ENCODE peak calls at places on chromosomes 7 and 10, in eight cellular contexts. One of them, this sample, is unnamed.

GRCh38 chr10:44978570-44979280 is at the start of gene DEPP1:
- DNase-seq in fibroblast of the conjunctiva: peak; percentile 60
- DNase-seq in heart left ventricle: peak; percentile 92
- DNase-seq in astrocyte of the spinal cord: peak; percentile 92
- DNase-seq in amniotic stem cell: no peak
- DNase-seq in AG08396: peak; percentile 86
- DNase-seq in ACHN: peak; percentile 92
- DNase-seq in activated CD4-positive, alpha-beta T cell treated with anti-CD3 and anti-CD28 coated beads for 48 hours: peak; percentile 38
- DNase-seq in this sample: no peak

GRCh38 chr10:89414879-89415821 is 782 bp downstream of the IFIT5 start:
- DNase-seq in astrocyte of the spinal cord: peak; percentile 43
- DNase-seq in amniotic stem cell: no peak
- DNase-seq in fibroblast of the conjunctiva: no peak
- DNase-seq in AG08396: peak; percentile 64
- DNase-seq in heart left ventricle: peak; percentile 48
- DNase-seq in activated CD4-positive, alpha-beta T cell treated with anti-CD3 and anti-CD28 coated beads for 48 hours: peak; percentile 53
- DNase-seq in ACHN: peak; percentile 52
- DNase-seq in this sample: no peak

GRCh38 chr7:108463613-108464012 is 7.4 kb upstream of the NRCAM start:
- DNase-seq in AG08396: no peak
- DNase-seq in ACHN: no peak
- DNase-seq in heart left ventricle: no peak
- DNase-seq in astrocyte of the spinal cord: no peak
- DNase-seq in activated CD4-positive, alpha-beta T cell treated with anti-CD3 and anti-CD28 coated beads for 48 hours: peak; percentile 4
- DNase-seq in fibroblast of the conjunctiva: no peak
- DNase-seq in amniotic stem cell: no peak
- DNase-seq in this sample: no peak

GRCh38 chr7:5678295-5679046 is 103.0 kb downstream of the RNF216 start:
- DNase-seq in fibroblast of the conjunctiva: no peak
- DNase-seq in ACHN: no peak
- DNase-seq in activated CD4-positive, alpha-beta T cell treated with anti-CD3 and anti-CD28 coated beads for 48 hours: no peak
- DNase-seq in amniotic stem cell: no peak
- DNase-seq in astrocyte of the spinal cord: no peak
- DNase-seq in heart left ventricle: no peak
- DNase-seq in AG08396: no peak
- DNase-seq in this sample: no peak

GRCh38 chr10:3467052-3467906 is 294.7 kb upstream of the PITRM1 start:
- DNase-seq in heart left ventricle: peak; percentile 80
- DNase-seq in fibroblast of the conjunctiva: peak; percentile 93
- DNase-seq in amniotic stem cell: peak; percentile 82
- DNase-seq in activated CD4-positive, alpha-beta T cell treated with anti-CD3 and anti-CD28 coated beads for 48 hours: no peak
- DNase-seq in AG08396: peak; percentile 52
- DNase-seq in astrocyte of the spinal cord: peak; percentile 97
- DNase-seq in ACHN: peak; percentile 94
- DNase-seq in this sample: no peak

GRCh38 chr7:37031571-37032257 is 307.4 kb upstream of the AOAH start:
- DNase-seq in AG08396: peak; percentile 90
- DNase-seq in activated CD4-positive, alpha-beta T cell treated with anti-CD3 and anti-CD28 coated beads for 48 hours: peak; percentile 63
- DNase-seq in astrocyte of the spinal cord: peak; percentile 99
- DNase-seq in amniotic stem cell: peak; percentile 97
- DNase-seq in fibroblast of the conjunctiva: peak; percentile 98
- DNase-seq in ACHN: peak; percentile 100
- DNase-seq in heart left ventricle: peak; percentile 81
- DNase-seq in this sample: peak; percentile 46

GRCh38 chr7:142954680-142955268 is 7.4 kb downstream of the KEL start:
- DNase-seq in amniotic stem cell: no peak
- DNase-seq in AG08396: no peak
- DNase-seq in heart left ventricle: no peak
- DNase-seq in activated CD4-positive, alpha-beta T cell treated with anti-CD3 and anti-CD28 coated beads for 48 hours: no peak
- DNase-seq in ACHN: no peak
- DNase-seq in fibroblast of the conjunctiva: no peak
- DNase-seq in astrocyte of the spinal cord: no peak
- DNase-seq in this sample: no peak

GRCh38 chr10:106181491-106181890 is 983.0 kb downstream of the SORCS1 start:
- DNase-seq in heart left ventricle: no peak
- DNase-seq in amniotic stem cell: no peak
- DNase-seq in astrocyte of the spinal cord: peak; percentile 3
- DNase-seq in fibroblast of the conjunctiva: peak; percentile 31
- DNase-seq in activated CD4-positive, alpha-beta T cell treated with anti-CD3 and anti-CD28 coated beads for 48 hours: no peak
- DNase-seq in ACHN: no peak
- DNase-seq in AG08396: no peak
- DNase-seq in this sample: no peak

GRCh38 chr10:12906051-12906541 is 95.4 kb downstream of the CCDC3 start:
- DNase-seq in AG08396: no peak
- DNase-seq in activated CD4-positive, alpha-beta T cell treated with anti-CD3 and anti-CD28 coated beads for 48 hours: no peak
- DNase-seq in amniotic stem cell: no peak
- DNase-seq in fibroblast of the conjunctiva: no peak
- DNase-seq in heart left ventricle: no peak
- DNase-seq in ACHN: no peak
- DNase-seq in astrocyte of the spinal cord: no peak
- DNase-seq in this sample: no peak

GRCh38 chr10:110840225-110840922 is 31.4 kb upstream of the PDCD4 start:
- DNase-seq in heart left ventricle: no peak
- DNase-seq in AG08396: no peak
- DNase-seq in astrocyte of the spinal cord: peak; percentile 32
- DNase-seq in ACHN: no peak
- DNase-seq in amniotic stem cell: no peak
- DNase-seq in activated CD4-positive, alpha-beta T cell treated with anti-CD3 and anti-CD28 coated beads for 48 hours: no peak
- DNase-seq in fibroblast of the conjunctiva: no peak
- DNase-seq in this sample: no peak

GRCh38 chr7:135111379-135111778 is 36.5 kb upstream of the TMEM140 start:
- DNase-seq in activated CD4-positive, alpha-beta T cell treated with anti-CD3 and anti-CD28 coated beads for 48 hours: no peak
- DNase-seq in heart left ventricle: no peak
- DNase-seq in AG08396: no peak
- DNase-seq in astrocyte of the spinal cord: no peak
- DNase-seq in amniotic stem cell: no peak
- DNase-seq in ACHN: no peak
- DNase-seq in fibroblast of the conjunctiva: no peak
- DNase-seq in this sample: no peak

GRCh38 chr10:48976208-48976607 is 36.6 kb upstream of the LRRC18 start:
- DNase-seq in activated CD4-positive, alpha-beta T cell treated with anti-CD3 and anti-CD28 coated beads for 48 hours: peak; percentile 6
- DNase-seq in ACHN: peak; percentile 21
- DNase-seq in heart left ventricle: no peak
- DNase-seq in AG08396: peak; percentile 23
- DNase-seq in astrocyte of the spinal cord: peak; percentile 3
- DNase-seq in amniotic stem cell: no peak
- DNase-seq in fibroblast of the conjunctiva: no peak
- DNase-seq in this sample: no peak

GRCh38 chr7:37831214-37831613 is 17.2 kb upstream of the NME8 start:
- DNase-seq in activated CD4-positive, alpha-beta T cell treated with anti-CD3 and anti-CD28 coated beads for 48 hours: no peak
- DNase-seq in fibroblast of the conjunctiva: no peak
- DNase-seq in AG08396: no peak
- DNase-seq in heart left ventricle: no peak
- DNase-seq in amniotic stem cell: no peak
- DNase-seq in astrocyte of the spinal cord: no peak
- DNase-seq in ACHN: no peak
- DNase-seq in this sample: no peak

GRCh38 chr10:35641430-35642015 is 573 bp downstream of the FZD8 start:
- DNase-seq in astrocyte of the spinal cord: peak; percentile 21
- DNase-seq in ACHN: peak; percentile 19
- DNase-seq in amniotic stem cell: no peak
- DNase-seq in heart left ventricle: peak; percentile 29
- DNase-seq in fibroblast of the conjunctiva: no peak
- DNase-seq in activated CD4-positive, alpha-beta T cell treated with anti-CD3 and anti-CD28 coated beads for 48 hours: peak; percentile 6
- DNase-seq in AG08396: peak; percentile 65
- DNase-seq in this sample: no peak

GRCh38 chr10:127392351-127393235 is 156.5 kb upstream of the NPS start:
- DNase-seq in fibroblast of the conjunctiva: no peak
- DNase-seq in amniotic stem cell: no peak
- DNase-seq in heart left ventricle: no peak
- DNase-seq in ACHN: no peak
- DNase-seq in AG08396: no peak
- DNase-seq in activated CD4-positive, alpha-beta T cell treated with anti-CD3 and anti-CD28 coated beads for 48 hours: no peak
- DNase-seq in astrocyte of the spinal cord: no peak
- DNase-seq in this sample: no peak

GRCh38 chr7:97149843-97150242 is 32.3 kb downstream of the SDHAF3 start:
- DNase-seq in heart left ventricle: no peak
- DNase-seq in activated CD4-positive, alpha-beta T cell treated with anti-CD3 and anti-CD28 coated beads for 48 hours: no peak
- DNase-seq in fibroblast of the conjunctiva: no peak
- DNase-seq in ACHN: no peak
- DNase-seq in amniotic stem cell: no peak
- DNase-seq in astrocyte of the spinal cord: no peak
- DNase-seq in AG08396: no peak
- DNase-seq in this sample: no peak

GRCh38 chr10:19531324-19531723 is 284.9 kb upstream of the PLXDC2 start:
- DNase-seq in ACHN: no peak
- DNase-seq in activated CD4-positive, alpha-beta T cell treated with anti-CD3 and anti-CD28 coated beads for 48 hours: no peak
- DNase-seq in amniotic stem cell: no peak
- DNase-seq in fibroblast of the conjunctiva: no peak
- DNase-seq in astrocyte of the spinal cord: no peak
- DNase-seq in AG08396: no peak
- DNase-seq in heart left ventricle: no peak
- DNase-seq in this sample: no peak